ENCODE peak calls at places on chromosome 18, in seven cellular contexts. One of them, this sample, is unnamed.

GRCh38 chr18:69705987-69706386 is 241.7 kb downstream of the CD226 start:
- DNase-seq in fibroblast of mammary gland: no peak
- DNase-seq in stromal cell of bone marrow: no peak
- DNase-seq in HTR-8/SVneo: no peak
- DNase-seq in coronary artery: no peak
- DNase-seq in naive thymus-derived CD4-positive, alpha-beta T cell: no peak
- DNase-seq in aorta: no peak
- DNase-seq in this sample: no peak

GRCh38 chr18:23384778-23385736 is 68.0 kb upstream of the RIOK3 start:
- DNase-seq in HTR-8/SVneo: no peak
- DNase-seq in aorta: no peak
- DNase-seq in fibroblast of mammary gland: no peak
- DNase-seq in coronary artery: no peak
- DNase-seq in naive thymus-derived CD4-positive, alpha-beta T cell: no peak
- DNase-seq in stromal cell of bone marrow: no peak
- DNase-seq in this sample: no peak

GRCh38 chr18:24616638-24617037 is 156.2 kb downstream of the HRH4 start:
- DNase-seq in coronary artery: no peak
- DNase-seq in naive thymus-derived CD4-positive, alpha-beta T cell: no peak
- DNase-seq in fibroblast of mammary gland: no peak
- DNase-seq in aorta: no peak
- DNase-seq in stromal cell of bone marrow: no peak
- DNase-seq in HTR-8/SVneo: no peak
- DNase-seq in this sample: no peak

GRCh38 chr18:61926532-61926931 is 33.7 kb upstream of the RNF152 start:
- DNase-seq in naive thymus-derived CD4-positive, alpha-beta T cell: no peak
- DNase-seq in aorta: no peak
- DNase-seq in fibroblast of mammary gland: no peak
- DNase-seq in stromal cell of bone marrow: no peak
- DNase-seq in HTR-8/SVneo: no peak
- DNase-seq in coronary artery: no peak
- DNase-seq in this sample: no peak

GRCh38 chr18:55589625-55590291 is 1.8 kb upstream of the TCF4 start:
- DNase-seq in fibroblast of mammary gland: peak; percentile 95
- DNase-seq in stromal cell of bone marrow: peak; percentile 92
- DNase-seq in HTR-8/SVneo: peak; percentile 60
- DNase-seq in aorta: peak; percentile 99
- DNase-seq in coronary artery: peak; percentile 98
- DNase-seq in naive thymus-derived CD4-positive, alpha-beta T cell: peak; percentile 74
- DNase-seq in this sample: peak; percentile 88

GRCh38 chr18:58400337-58400885 is 228.5 kb downstream of the ALPK2 start:
- DNase-seq in HTR-8/SVneo: no peak
- DNase-seq in aorta: no peak
- DNase-seq in coronary artery: no peak
- DNase-seq in fibroblast of mammary gland: peak; percentile 92
- DNase-seq in naive thymus-derived CD4-positive, alpha-beta T cell: no peak
- DNase-seq in stromal cell of bone marrow: no peak
- DNase-seq in this sample: no peak

GRCh38 chr18:48590678-48591077 is 51.8 kb downstream of the CTIF start:
- DNase-seq in stromal cell of bone marrow: peak; percentile 72
- DNase-seq in fibroblast of mammary gland: peak; percentile 93
- DNase-seq in aorta: no peak
- DNase-seq in HTR-8/SVneo: no peak
- DNase-seq in coronary artery: no peak
- DNase-seq in naive thymus-derived CD4-positive, alpha-beta T cell: no peak
- DNase-seq in this sample: no peak

GRCh38 chr18:34970106-34970505 is 71.1 kb upstream of the MAPRE2 start:
- DNase-seq in naive thymus-derived CD4-positive, alpha-beta T cell: no peak
- DNase-seq in fibroblast of mammary gland: peak; percentile 76
- DNase-seq in aorta: no peak
- DNase-seq in stromal cell of bone marrow: no peak
- DNase-seq in HTR-8/SVneo: no peak
- DNase-seq in coronary artery: no peak
- DNase-seq in this sample: no peak

GRCh38 chr18:79509536-79509930 is 113.8 kb downstream of the NFATC1 start:
- DNase-seq in aorta: peak; percentile 66
- DNase-seq in naive thymus-derived CD4-positive, alpha-beta T cell: no peak
- DNase-seq in fibroblast of mammary gland: no peak
- DNase-seq in HTR-8/SVneo: no peak
- DNase-seq in stromal cell of bone marrow: no peak
- DNase-seq in coronary artery: peak; percentile 69
- DNase-seq in this sample: no peak

GRCh38 chr18:29096380-29096779 is 919.5 kb upstream of the CDH2 start:
- DNase-seq in aorta: no peak
- DNase-seq in HTR-8/SVneo: no peak
- DNase-seq in coronary artery: no peak
- DNase-seq in stromal cell of bone marrow: no peak
- DNase-seq in naive thymus-derived CD4-positive, alpha-beta T cell: no peak
- DNase-seq in fibroblast of mammary gland: no peak
- DNase-seq in this sample: peak; percentile 54

GRCh38 chr18:35072616-35073015 is 31.4 kb downstream of the MAPRE2 start:
- DNase-seq in naive thymus-derived CD4-positive, alpha-beta T cell: no peak
- DNase-seq in stromal cell of bone marrow: no peak
- DNase-seq in coronary artery: no peak
- DNase-seq in fibroblast of mammary gland: no peak
- DNase-seq in aorta: no peak
- DNase-seq in HTR-8/SVneo: no peak
- DNase-seq in this sample: no peak

GRCh38 chr18:33201509-33201926 is 239.0 kb downstream of the CCDC178 start:
- DNase-seq in coronary artery: no peak
- DNase-seq in stromal cell of bone marrow: peak; percentile 14
- DNase-seq in aorta: no peak
- DNase-seq in fibroblast of mammary gland: peak; percentile 35
- DNase-seq in naive thymus-derived CD4-positive, alpha-beta T cell: no peak
- DNase-seq in HTR-8/SVneo: no peak
- DNase-seq in this sample: peak; percentile 1

GRCh38 chr18:76131738-76132137 is 363.3 kb downstream of the ZNF516 start:
- DNase-seq in HTR-8/SVneo: no peak
- DNase-seq in fibroblast of mammary gland: peak; percentile 66
- DNase-seq in coronary artery: no peak
- DNase-seq in stromal cell of bone marrow: peak; percentile 15
- DNase-seq in naive thymus-derived CD4-positive, alpha-beta T cell: no peak
- DNase-seq in aorta: no peak
- DNase-seq in this sample: no peak

GRCh38 chr18:4549164-4549920 is 94.2 kb upstream of the DLGAP1 start:
- DNase-seq in HTR-8/SVneo: no peak
- DNase-seq in aorta: no peak
- DNase-seq in naive thymus-derived CD4-positive, alpha-beta T cell: no peak
- DNase-seq in coronary artery: no peak
- DNase-seq in stromal cell of bone marrow: no peak
- DNase-seq in fibroblast of mammary gland: no peak
- DNase-seq in this sample: no peak

GRCh38 chr18:29644276-29644675 is 1398.3 kb downstream of the DSC3 start:
- DNase-seq in stromal cell of bone marrow: peak; percentile 21
- DNase-seq in coronary artery: no peak
- DNase-seq in naive thymus-derived CD4-positive, alpha-beta T cell: no peak
- DNase-seq in fibroblast of mammary gland: peak; percentile 61
- DNase-seq in aorta: no peak
- DNase-seq in HTR-8/SVneo: no peak
- DNase-seq in this sample: no peak

GRCh38 chr18:49322770-49323490 is 137.5 kb downstream of the DYM start:
- DNase-seq in coronary artery: no peak
- DNase-seq in naive thymus-derived CD4-positive, alpha-beta T cell: no peak
- DNase-seq in fibroblast of mammary gland: no peak
- DNase-seq in HTR-8/SVneo: no peak
- DNase-seq in stromal cell of bone marrow: no peak
- DNase-seq in aorta: no peak
- DNase-seq in this sample: no peak

GRCh38 chr18:4096501-4096900 is 358.6 kb downstream of the DLGAP1 start:
- DNase-seq in coronary artery: no peak
- DNase-seq in aorta: no peak
- DNase-seq in stromal cell of bone marrow: peak; percentile 47
- DNase-seq in fibroblast of mammary gland: peak; percentile 86
- DNase-seq in HTR-8/SVneo: no peak
- DNase-seq in naive thymus-derived CD4-positive, alpha-beta T cell: no peak
- DNase-seq in this sample: no peak

GRCh38 chr18:55777666-55778304 is 189.8 kb upstream of the TCF4 start:
- DNase-seq in coronary artery: no peak
- DNase-seq in fibroblast of mammary gland: no peak
- DNase-seq in naive thymus-derived CD4-positive, alpha-beta T cell: no peak
- DNase-seq in HTR-8/SVneo: no peak
- DNase-seq in stromal cell of bone marrow: no peak
- DNase-seq in aorta: no peak
- DNase-seq in this sample: no peak

GRCh38 chr18:6058941-6059340 is 163.6 kb upstream of the TMEM200C start:
- DNase-seq in naive thymus-derived CD4-positive, alpha-beta T cell: no peak
- DNase-seq in stromal cell of bone marrow: peak; percentile 9
- DNase-seq in HTR-8/SVneo: no peak
- DNase-seq in coronary artery: no peak
- DNase-seq in aorta: no peak
- DNase-seq in fibroblast of mammary gland: peak; percentile 69
- DNase-seq in this sample: no peak

GRCh38 chr18:5463390-5463789 is 80.4 kb downstream of the EPB41L3 start:
- DNase-seq in coronary artery: no peak
- DNase-seq in stromal cell of bone marrow: peak; percentile 87
- DNase-seq in HTR-8/SVneo: peak; percentile 14
- DNase-seq in aorta: peak; percentile 75
- DNase-seq in fibroblast of mammary gland: peak; percentile 99
- DNase-seq in naive thymus-derived CD4-positive, alpha-beta T cell: no peak
- DNase-seq in this sample: no peak

GRCh38 chr18:28728891-28729290 is 552.0 kb upstream of the CDH2 start:
- DNase-seq in aorta: no peak
- DNase-seq in coronary artery: no peak
- DNase-seq in naive thymus-derived CD4-positive, alpha-beta T cell: no peak
- DNase-seq in HTR-8/SVneo: no peak
- DNase-seq in fibroblast of mammary gland: peak; percentile 27
- DNase-seq in stromal cell of bone marrow: no peak
- DNase-seq in this sample: no peak

GRCh38 chr18:41227993-41228392 is 727.0 kb upstream of the PIK3C3 start:
- DNase-seq in aorta: no peak
- DNase-seq in coronary artery: no peak
- DNase-seq in HTR-8/SVneo: no peak
- DNase-seq in fibroblast of mammary gland: no peak
- DNase-seq in naive thymus-derived CD4-positive, alpha-beta T cell: no peak
- DNase-seq in stromal cell of bone marrow: no peak
- DNase-seq in this sample: no peak

GRCh38 chr18:23398401-23398800 is 54.7 kb upstream of the RIOK3 start:
- DNase-seq in aorta: no peak
- DNase-seq in naive thymus-derived CD4-positive, alpha-beta T cell: no peak
- DNase-seq in stromal cell of bone marrow: no peak
- DNase-seq in fibroblast of mammary gland: peak; percentile 33
- DNase-seq in HTR-8/SVneo: no peak
- DNase-seq in coronary artery: no peak
- DNase-seq in this sample: no peak

GRCh38 chr18:59383831-59384230 is 24.8 kb upstream of the LMAN1 start:
- DNase-seq in stromal cell of bone marrow: no peak
- DNase-seq in coronary artery: no peak
- DNase-seq in naive thymus-derived CD4-positive, alpha-beta T cell: no peak
- DNase-seq in aorta: no peak
- DNase-seq in fibroblast of mammary gland: no peak
- DNase-seq in HTR-8/SVneo: no peak
- DNase-seq in this sample: no peak

GRCh38 chr18:3596324-3597158 is 146.6 kb downstream of the TGIF1 start:
- DNase-seq in naive thymus-derived CD4-positive, alpha-beta T cell: no peak
- DNase-seq in HTR-8/SVneo: no peak
- DNase-seq in stromal cell of bone marrow: no peak
- DNase-seq in coronary artery: no peak
- DNase-seq in aorta: no peak
- DNase-seq in fibroblast of mammary gland: peak; percentile 69
- DNase-seq in this sample: peak; percentile 39

GRCh38 chr18:50982086-50982801 is 14.4 kb downstream of the ELAC1 start:
- DNase-seq in naive thymus-derived CD4-positive, alpha-beta T cell: no peak
- DNase-seq in HTR-8/SVneo: no peak
- DNase-seq in aorta: no peak
- DNase-seq in coronary artery: no peak
- DNase-seq in stromal cell of bone marrow: no peak
- DNase-seq in fibroblast of mammary gland: no peak
- DNase-seq in this sample: no peak

GRCh38 chr18:45621068-45621511 is 5.8 kb downstream of the SLC14A2 start:
- DNase-seq in HTR-8/SVneo: peak; percentile 38
- DNase-seq in coronary artery: no peak
- DNase-seq in fibroblast of mammary gland: peak; percentile 53
- DNase-seq in aorta: no peak
- DNase-seq in naive thymus-derived CD4-positive, alpha-beta T cell: peak; percentile 8
- DNase-seq in stromal cell of bone marrow: peak; percentile 25
- DNase-seq in this sample: peak; percentile 43